ENCODE peak calls at places on chromosomes 2 and 18, in ten cellular contexts. One of them, this sample, is unnamed.

GRCh38 chr2:205685314-205686230 is 3.3 kb downstream of the NRP2 start:
- DNase-seq in astrocyte of the spinal cord: peak; percentile 70
- DNase-seq in GM23248: peak; percentile 87
- DNase-seq in fibroblast of villous mesenchyme: peak; percentile 52
- DNase-seq in kidney epithelial cell: no peak
- DNase-seq in tibial nerve: no peak
- DNase-seq in skeletal muscle cell: no peak
- DNase-seq in left lung: peak; percentile 67
- DNase-seq in aorta: peak; percentile 72
- DNase-seq in neuronal stem cell: no peak
- DNase-seq in this sample: peak; percentile 85

GRCh38 chr18:42446195-42446594 is 491.2 kb downstream of the PIK3C3 start:
- DNase-seq in tibial nerve: no peak
- DNase-seq in astrocyte of the spinal cord: peak; percentile 92
- DNase-seq in fibroblast of villous mesenchyme: peak; percentile 79
- DNase-seq in GM23248: peak; percentile 69
- DNase-seq in aorta: no peak
- DNase-seq in left lung: no peak
- DNase-seq in skeletal muscle cell: peak; percentile 53
- DNase-seq in kidney epithelial cell: peak; percentile 96
- DNase-seq in neuronal stem cell: no peak
- DNase-seq in this sample: no peak

GRCh38 chr2:54572262-54572635 is 116.1 kb downstream of the SPTBN1 start:
- DNase-seq in tibial nerve: no peak
- DNase-seq in kidney epithelial cell: peak; percentile 81
- DNase-seq in neuronal stem cell: no peak
- DNase-seq in astrocyte of the spinal cord: peak; percentile 94
- DNase-seq in aorta: no peak
- DNase-seq in skeletal muscle cell: peak; percentile 80
- DNase-seq in fibroblast of villous mesenchyme: peak; percentile 95
- DNase-seq in GM23248: peak; percentile 93
- DNase-seq in left lung: no peak
- DNase-seq in this sample: no peak

GRCh38 chr18:2994603-2995432 is 18.1 kb downstream of the LPIN2 start:
- DNase-seq in GM23248: no peak
- DNase-seq in astrocyte of the spinal cord: no peak
- DNase-seq in neuronal stem cell: no peak
- DNase-seq in fibroblast of villous mesenchyme: no peak
- DNase-seq in tibial nerve: no peak
- DNase-seq in left lung: no peak
- DNase-seq in skeletal muscle cell: no peak
- DNase-seq in kidney epithelial cell: no peak
- DNase-seq in aorta: peak; percentile 66
- DNase-seq in this sample: peak; percentile 47

GRCh38 chr2:230010501-230010900 is 58.2 kb downstream of the SLC16A14 start:
- DNase-seq in neuronal stem cell: no peak
- DNase-seq in tibial nerve: no peak
- DNase-seq in left lung: no peak
- DNase-seq in kidney epithelial cell: no peak
- DNase-seq in aorta: no peak
- DNase-seq in fibroblast of villous mesenchyme: peak; percentile 56
- DNase-seq in skeletal muscle cell: no peak
- DNase-seq in GM23248: no peak
- DNase-seq in astrocyte of the spinal cord: no peak
- DNase-seq in this sample: no peak

GRCh38 chr2:196233033-196233807 is 61.8 kb upstream of the STK17B start:
- DNase-seq in tibial nerve: no peak
- DNase-seq in astrocyte of the spinal cord: peak; percentile 92
- DNase-seq in aorta: peak; percentile 63
- DNase-seq in GM23248: peak; percentile 86
- DNase-seq in left lung: no peak
- DNase-seq in fibroblast of villous mesenchyme: peak; percentile 67
- DNase-seq in skeletal muscle cell: peak; percentile 63
- DNase-seq in neuronal stem cell: no peak
- DNase-seq in kidney epithelial cell: no peak
- DNase-seq in this sample: no peak

GRCh38 chr2:64742678-64743077 is 89.0 kb upstream of the SERTAD2 start:
- DNase-seq in kidney epithelial cell: no peak
- DNase-seq in aorta: no peak
- DNase-seq in skeletal muscle cell: no peak
- DNase-seq in tibial nerve: no peak
- DNase-seq in astrocyte of the spinal cord: no peak
- DNase-seq in fibroblast of villous mesenchyme: no peak
- DNase-seq in neuronal stem cell: no peak
- DNase-seq in GM23248: no peak
- DNase-seq in left lung: no peak
- DNase-seq in this sample: no peak

GRCh38 chr2:172335731-172336130 is 91.7 kb upstream of the ITGA6 start:
- DNase-seq in kidney epithelial cell: no peak
- DNase-seq in tibial nerve: no peak
- DNase-seq in fibroblast of villous mesenchyme: no peak
- DNase-seq in neuronal stem cell: no peak
- DNase-seq in skeletal muscle cell: no peak
- DNase-seq in aorta: no peak
- DNase-seq in left lung: no peak
- DNase-seq in GM23248: no peak
- DNase-seq in astrocyte of the spinal cord: no peak
- DNase-seq in this sample: no peak

GRCh38 chr2:40360652-40361051 is 91.2 kb downstream of the SLC8A1 start:
- DNase-seq in skeletal muscle cell: no peak
- DNase-seq in left lung: no peak
- DNase-seq in kidney epithelial cell: peak; percentile 56
- DNase-seq in astrocyte of the spinal cord: no peak
- DNase-seq in aorta: no peak
- DNase-seq in GM23248: peak; percentile 29
- DNase-seq in tibial nerve: no peak
- DNase-seq in neuronal stem cell: no peak
- DNase-seq in fibroblast of villous mesenchyme: no peak
- DNase-seq in this sample: no peak

GRCh38 chr2:180472133-180472532 is 465.0 kb upstream of the CWC22 start:
- DNase-seq in aorta: no peak
- DNase-seq in kidney epithelial cell: no peak
- DNase-seq in fibroblast of villous mesenchyme: peak; percentile 70
- DNase-seq in tibial nerve: no peak
- DNase-seq in GM23248: peak; percentile 33
- DNase-seq in skeletal muscle cell: peak; percentile 3
- DNase-seq in left lung: no peak
- DNase-seq in neuronal stem cell: no peak
- DNase-seq in astrocyte of the spinal cord: peak; percentile 46
- DNase-seq in this sample: no peak

GRCh38 chr2:20645301-20645701 is 5.6 kb downstream of the HS1BP3 start:
- DNase-seq in astrocyte of the spinal cord: no peak
- DNase-seq in left lung: no peak
- DNase-seq in tibial nerve: no peak
- DNase-seq in skeletal muscle cell: no peak
- DNase-seq in neuronal stem cell: no peak
- DNase-seq in fibroblast of villous mesenchyme: no peak
- DNase-seq in aorta: no peak
- DNase-seq in GM23248: no peak
- DNase-seq in kidney epithelial cell: no peak
- DNase-seq in this sample: no peak

GRCh38 chr2:111052621-111053020 is 68.1 kb upstream of the BCL2L11 start:
- DNase-seq in left lung: no peak
- DNase-seq in fibroblast of villous mesenchyme: no peak
- DNase-seq in skeletal muscle cell: no peak
- DNase-seq in tibial nerve: no peak
- DNase-seq in aorta: no peak
- DNase-seq in neuronal stem cell: no peak
- DNase-seq in kidney epithelial cell: no peak
- DNase-seq in astrocyte of the spinal cord: no peak
- DNase-seq in GM23248: no peak
- DNase-seq in this sample: no peak

DNA sequence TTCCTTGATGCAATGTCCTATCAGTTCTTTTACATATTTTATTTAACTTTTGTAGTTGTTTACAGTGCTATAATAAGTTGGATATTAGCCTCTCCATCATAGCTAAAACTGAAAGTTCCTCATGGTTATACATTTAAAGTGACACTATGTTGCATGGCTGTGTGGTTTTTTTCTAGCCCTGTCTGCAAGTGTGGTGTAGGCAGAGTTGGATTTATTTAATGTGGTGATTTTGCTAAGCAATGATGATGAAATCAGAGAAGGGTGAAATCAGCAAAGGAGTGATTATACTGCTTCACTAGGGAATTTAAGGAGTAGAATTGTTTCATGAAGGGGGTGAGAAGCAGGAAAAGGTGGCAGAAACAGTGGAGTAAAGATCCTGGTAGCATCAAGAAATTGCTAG is 18.3 kb upstream of the ENOSF1 start:
- DNase-seq in left lung: no peak
- DNase-seq in fibroblast of villous mesenchyme: no peak
- DNase-seq in skeletal muscle cell: no peak
- DNase-seq in neuronal stem cell: no peak
- DNase-seq in tibial nerve: no peak
- DNase-seq in GM23248: peak; percentile 22
- DNase-seq in astrocyte of the spinal cord: no peak
- DNase-seq in kidney epithelial cell: no peak
- DNase-seq in aorta: no peak
- DNase-seq in this sample: no peak
- H3K4me3 ChIP-seq in left lung: no peak overlapping the region
- H3K4me3 ChIP-seq in fibroblast of villous mesenchyme: no peak overlapping the region
- H3K4me3 ChIP-seq in skeletal muscle cell: no peak overlapping the region
- H3K4me3 ChIP-seq in neuronal stem cell: no peak overlapping the region
- H3K4me3 ChIP-seq in tibial nerve: no peak overlapping the region
- H3K4me3 ChIP-seq in GM23248: no peak overlapping the region
- H3K4me3 ChIP-seq in astrocyte of the spinal cord: no peak overlapping the region
- H3K4me3 ChIP-seq in kidney epithelial cell: no peak overlapping the region
- H3K4me3 ChIP-seq in aorta: no peak overlapping the region
- H3K4me3 ChIP-seq in this sample: no peak overlapping the region

DNA sequence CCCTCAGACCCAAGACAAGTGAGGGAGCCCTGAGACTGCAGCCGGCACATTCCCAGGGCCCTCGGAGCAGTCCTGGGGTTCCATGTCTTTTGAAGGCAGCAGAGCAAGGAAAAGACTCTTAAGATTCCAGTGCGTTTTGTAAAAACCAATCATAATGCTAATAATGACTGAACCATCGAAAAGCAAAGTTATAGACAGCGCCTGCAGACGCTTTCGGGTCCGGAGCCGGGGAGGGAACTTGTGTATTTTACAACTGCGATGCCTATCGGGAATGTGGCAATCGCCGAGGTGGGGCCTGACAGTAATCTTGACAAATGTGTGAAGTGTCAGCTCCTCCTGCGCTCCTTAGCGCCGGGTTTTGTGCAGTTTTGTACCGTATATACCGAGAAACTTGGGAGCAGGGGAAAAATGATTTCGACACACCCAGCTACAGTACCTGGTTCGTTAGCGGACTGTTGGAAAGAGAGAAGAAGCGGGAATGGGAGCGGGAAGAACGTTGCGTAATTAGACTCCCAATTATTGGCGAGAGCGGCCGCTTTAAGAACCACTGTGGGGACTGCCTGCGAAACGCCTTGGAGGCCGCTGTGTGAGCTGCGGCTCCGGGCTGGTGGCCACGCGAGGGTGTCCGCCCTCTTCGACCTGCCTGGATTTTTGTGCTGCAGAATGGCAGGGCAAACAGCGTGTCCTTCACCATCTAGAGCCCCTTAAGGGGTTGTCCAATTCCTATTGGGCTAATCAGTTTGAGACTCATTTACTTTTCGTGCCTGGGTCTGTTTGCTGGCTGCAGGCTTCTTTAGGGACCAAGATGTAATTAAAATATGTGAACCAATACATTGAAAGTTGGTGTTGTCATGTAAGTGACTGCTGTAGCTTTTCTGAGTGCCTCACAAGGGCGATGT is 2.4 kb downstream of the EPAS1 start:
- DNase-seq in aorta: peak; percentile 81
- DNase-seq in tibial nerve: peak; percentile 31
- DNase-seq in left lung: peak; percentile 82
- DNase-seq in kidney epithelial cell: no peak
- DNase-seq in neuronal stem cell: peak; percentile 41
- DNase-seq in skeletal muscle cell: peak; percentile 28
- DNase-seq in fibroblast of villous mesenchyme: peak; percentile 93
- DNase-seq in astrocyte of the spinal cord: peak; percentile 43
- DNase-seq in GM23248: peak; percentile 91
- DNase-seq in this sample: peak; percentile 69
- H3K4me3 ChIP-seq in aorta: peak overlapping the region; percentile 86
- H3K4me3 ChIP-seq in tibial nerve: peak overlapping the region; percentile 89
- H3K4me3 ChIP-seq in left lung: peak overlapping the region; percentile 93
- H3K4me3 ChIP-seq in kidney epithelial cell: peak overlapping the region; percentile 56
- H3K4me3 ChIP-seq in neuronal stem cell: no peak overlapping the region
- H3K4me3 ChIP-seq in skeletal muscle cell: peak overlapping the region; percentile 63
- H3K4me3 ChIP-seq in fibroblast of villous mesenchyme: peak overlapping the region; percentile 98
- H3K4me3 ChIP-seq in astrocyte of the spinal cord: peak overlapping the region; percentile 50
- H3K4me3 ChIP-seq in GM23248: peak overlapping the region; percentile 97
- H3K4me3 ChIP-seq in this sample: peak overlapping the region; percentile 63

DNA sequence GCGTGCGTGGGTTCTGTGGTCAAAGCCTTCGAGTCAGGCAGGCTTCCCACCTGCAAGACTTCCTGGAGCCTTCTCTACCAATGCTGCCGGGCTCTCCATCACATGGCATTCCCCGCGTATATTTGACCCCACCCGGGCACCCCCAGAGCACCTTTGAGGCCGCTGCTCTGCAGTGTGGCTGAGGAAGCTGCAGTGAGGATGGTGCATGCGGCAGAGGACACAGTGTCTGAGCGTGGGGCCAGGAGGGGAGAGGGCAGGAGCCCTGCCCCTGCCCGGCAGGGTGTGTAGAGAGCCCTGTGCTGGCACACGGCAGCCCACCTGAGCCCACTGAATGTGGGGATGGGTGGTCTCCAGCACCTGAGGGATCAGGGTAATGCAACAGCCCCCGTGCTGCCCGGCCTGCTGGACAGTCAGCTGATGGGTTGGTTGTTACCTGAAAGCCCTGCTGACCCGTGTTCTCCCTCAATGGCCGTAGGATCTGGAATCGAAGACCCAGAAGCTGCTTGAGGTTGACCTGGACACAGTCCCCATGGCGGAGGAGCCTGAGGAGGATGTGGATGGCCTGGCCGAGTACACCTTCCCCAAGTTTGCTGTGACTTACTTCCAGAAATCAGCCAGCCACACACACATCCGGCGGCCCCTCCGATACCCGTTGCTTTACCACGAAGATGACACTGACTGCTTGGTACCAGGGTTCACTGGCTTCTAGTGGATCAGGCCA is 36.8 kb upstream of the GPR17 start:
- DNase-seq in GM23248: no peak
- DNase-seq in astrocyte of the spinal cord: no peak
- DNase-seq in neuronal stem cell: no peak
- DNase-seq in skeletal muscle cell: no peak
- DNase-seq in fibroblast of villous mesenchyme: no peak
- DNase-seq in tibial nerve: no peak
- DNase-seq in kidney epithelial cell: no peak
- DNase-seq in left lung: peak; percentile 15
- DNase-seq in aorta: no peak
- DNase-seq in this sample: peak; percentile 44
- H3K4me3 ChIP-seq in GM23248: no peak overlapping the region
- H3K4me3 ChIP-seq in astrocyte of the spinal cord: no peak overlapping the region
- H3K4me3 ChIP-seq in neuronal stem cell: no peak overlapping the region
- H3K4me3 ChIP-seq in skeletal muscle cell: no peak overlapping the region
- H3K4me3 ChIP-seq in fibroblast of villous mesenchyme: no peak overlapping the region
- H3K4me3 ChIP-seq in tibial nerve: no peak overlapping the region
- H3K4me3 ChIP-seq in kidney epithelial cell: no peak overlapping the region
- H3K4me3 ChIP-seq in left lung: no peak overlapping the region
- H3K4me3 ChIP-seq in aorta: no peak overlapping the region
- H3K4me3 ChIP-seq in this sample: no peak overlapping the region

DNA sequence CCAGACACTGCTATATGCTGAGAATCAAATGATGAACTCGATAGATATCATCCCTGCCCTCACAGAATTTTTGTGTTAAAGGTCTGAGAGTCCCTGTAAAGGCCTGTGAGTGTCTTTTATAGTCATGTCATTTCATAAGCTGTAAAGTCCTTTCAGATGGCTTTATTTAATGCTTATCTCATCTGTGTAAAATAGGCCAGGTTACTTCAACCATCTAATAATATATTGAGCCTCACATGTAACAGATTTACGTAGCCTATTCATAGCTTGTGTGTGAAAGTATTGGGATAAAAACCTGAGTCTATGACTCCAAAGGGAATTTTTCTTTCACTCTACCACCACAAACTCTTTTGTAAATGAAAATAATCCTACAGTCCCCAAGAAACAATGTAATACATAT is 672.0 kb upstream of the SYT4 start:
- DNase-seq in kidney epithelial cell: no peak
- DNase-seq in GM23248: no peak
- DNase-seq in neuronal stem cell: no peak
- DNase-seq in tibial nerve: no peak
- DNase-seq in fibroblast of villous mesenchyme: no peak
- DNase-seq in aorta: no peak
- DNase-seq in astrocyte of the spinal cord: no peak
- DNase-seq in skeletal muscle cell: no peak
- DNase-seq in left lung: no peak
- DNase-seq in this sample: no peak
- H3K4me3 ChIP-seq in kidney epithelial cell: no peak overlapping the region
- H3K4me3 ChIP-seq in GM23248: no peak overlapping the region
- H3K4me3 ChIP-seq in neuronal stem cell: no peak overlapping the region
- H3K4me3 ChIP-seq in tibial nerve: no peak overlapping the region
- H3K4me3 ChIP-seq in fibroblast of villous mesenchyme: no peak overlapping the region
- H3K4me3 ChIP-seq in aorta: no peak overlapping the region
- H3K4me3 ChIP-seq in astrocyte of the spinal cord: no peak overlapping the region
- H3K4me3 ChIP-seq in skeletal muscle cell: no peak overlapping the region
- H3K4me3 ChIP-seq in left lung: no peak overlapping the region
- H3K4me3 ChIP-seq in this sample: no peak overlapping the region

This sample was measured in H7.